ENCODE peak calls at places on chromosomes 11 and 22, in eight cellular contexts. One of them, this sample, is unnamed.

GRCh38 chr11:105609341-105609781 is 512 bp upstream of the GRIA4 start:
- DNase-seq in heart left ventricle: no peak
- DNase-seq in Peyer's patch: no peak
- DNase-seq in NB4: peak
- DNase-seq in body of pancreas: peak
- DNase-seq in adrenal gland: no peak
- DNase-seq in esophagus squamous epithelium: no peak
- DNase-seq in breast epithelium: peak
- DNase-seq in this sample: no peak

GRCh38 chr11:23540101-23540561 is 679.9 kb upstream of the CCDC179 start:
- DNase-seq in Peyer's patch: peak
- DNase-seq in body of pancreas: peak
- DNase-seq in adrenal gland: no peak
- DNase-seq in NB4: peak
- DNase-seq in heart left ventricle: no peak
- DNase-seq in esophagus squamous epithelium: no peak
- DNase-seq in breast epithelium: no peak
- DNase-seq in this sample: peak

GRCh38 chr11:877565-877964 is 33.0 kb downstream of the CHID1 start:
- DNase-seq in adrenal gland: no peak
- DNase-seq in body of pancreas: no peak
- DNase-seq in esophagus squamous epithelium: no peak
- DNase-seq in Peyer's patch: no peak
- DNase-seq in breast epithelium: no peak
- DNase-seq in NB4: peak
- DNase-seq in heart left ventricle: no peak
- DNase-seq in this sample: peak

GRCh38 chr11:16889905-16890304 is 124.3 kb downstream of the PLEKHA7 start:
- DNase-seq in body of pancreas: no peak
- DNase-seq in NB4: no peak
- DNase-seq in Peyer's patch: no peak
- DNase-seq in heart left ventricle: no peak
- DNase-seq in esophagus squamous epithelium: no peak
- DNase-seq in adrenal gland: no peak
- DNase-seq in breast epithelium: no peak
- DNase-seq in this sample: no peak

GRCh38 chr11:20458905-20459632 is 71.6 kb downstream of the PRMT3 start:
- DNase-seq in breast epithelium: no peak
- DNase-seq in body of pancreas: no peak
- DNase-seq in adrenal gland: no peak
- DNase-seq in NB4: no peak
- DNase-seq in heart left ventricle: no peak
- DNase-seq in Peyer's patch: no peak
- DNase-seq in esophagus squamous epithelium: no peak
- DNase-seq in this sample: peak

GRCh38 chr22:26391623-26392022 is 37.4 kb upstream of the ASPHD2 start:
- DNase-seq in body of pancreas: no peak
- DNase-seq in adrenal gland: no peak
- DNase-seq in NB4: no peak
- DNase-seq in esophagus squamous epithelium: no peak
- DNase-seq in Peyer's patch: no peak
- DNase-seq in heart left ventricle: no peak
- DNase-seq in breast epithelium: no peak
- DNase-seq in this sample: no peak

GRCh38 chr11:95589893-95590612 is 199.5 kb downstream of the FAM76B start:
- DNase-seq in breast epithelium: no peak
- DNase-seq in esophagus squamous epithelium: no peak
- DNase-seq in body of pancreas: no peak
- DNase-seq in adrenal gland: no peak
- DNase-seq in heart left ventricle: no peak
- DNase-seq in NB4: no peak
- DNase-seq in Peyer's patch: no peak
- DNase-seq in this sample: no peak

GRCh38 chr11:32173435-32173834 is 82.6 kb downstream of the RCN1 start:
- DNase-seq in adrenal gland: peak
- DNase-seq in Peyer's patch: peak
- DNase-seq in esophagus squamous epithelium: no peak
- DNase-seq in heart left ventricle: peak
- DNase-seq in body of pancreas: peak
- DNase-seq in breast epithelium: peak
- DNase-seq in NB4: peak
- DNase-seq in this sample: peak

GRCh38 chr11:44463751-44464150 is 101.7 kb upstream of the CD82 start:
- DNase-seq in breast epithelium: no peak
- DNase-seq in adrenal gland: no peak
- DNase-seq in body of pancreas: no peak
- DNase-seq in Peyer's patch: no peak
- DNase-seq in esophagus squamous epithelium: no peak
- DNase-seq in NB4: no peak
- DNase-seq in heart left ventricle: no peak
- DNase-seq in this sample: no peak

GRCh38 chr22:41682033-41682807 is 6.4 kb downstream of the SNU13 start:
- DNase-seq in body of pancreas: peak
- DNase-seq in breast epithelium: peak
- DNase-seq in heart left ventricle: peak
- DNase-seq in Peyer's patch: peak
- DNase-seq in NB4: peak
- DNase-seq in esophagus squamous epithelium: no peak
- DNase-seq in adrenal gland: peak
- DNase-seq in this sample: peak

GRCh38 chr11:108859510-108859909 is 194.6 kb downstream of the DDX10 start:
- DNase-seq in NB4: no peak
- DNase-seq in breast epithelium: no peak
- DNase-seq in esophagus squamous epithelium: no peak
- DNase-seq in body of pancreas: no peak
- DNase-seq in Peyer's patch: no peak
- DNase-seq in adrenal gland: no peak
- DNase-seq in heart left ventricle: no peak
- DNase-seq in this sample: no peak

GRCh38 chr22:38174626-38175025 is 7.0 kb downstream of the PLA2G6 start:
- DNase-seq in Peyer's patch: no peak
- DNase-seq in esophagus squamous epithelium: no peak
- DNase-seq in body of pancreas: no peak
- DNase-seq in heart left ventricle: no peak
- DNase-seq in adrenal gland: peak
- DNase-seq in breast epithelium: no peak
- DNase-seq in NB4: no peak
- DNase-seq in this sample: no peak

GRCh38 chr22:38175206-38176118 is 6.2 kb downstream of the PLA2G6 start:
- DNase-seq in NB4: no peak
- DNase-seq in body of pancreas: no peak
- DNase-seq in heart left ventricle: no peak
- DNase-seq in adrenal gland: peak
- DNase-seq in Peyer's patch: no peak
- DNase-seq in esophagus squamous epithelium: no peak
- DNase-seq in breast epithelium: no peak
- DNase-seq in this sample: no peak

GRCh38 chr22:38177044-38177443 is 4.6 kb downstream of the PLA2G6 start:
- DNase-seq in breast epithelium: no peak
- DNase-seq in Peyer's patch: no peak
- DNase-seq in NB4: peak
- DNase-seq in body of pancreas: no peak
- DNase-seq in heart left ventricle: no peak
- DNase-seq in adrenal gland: peak
- DNase-seq in esophagus squamous epithelium: no peak
- DNase-seq in this sample: no peak

GRCh38 chr22:38177926-38178604 is 3.6 kb downstream of the PLA2G6 start:
- DNase-seq in heart left ventricle: no peak
- DNase-seq in Peyer's patch: no peak
- DNase-seq in adrenal gland: peak
- DNase-seq in body of pancreas: peak
- DNase-seq in breast epithelium: peak
- DNase-seq in esophagus squamous epithelium: no peak
- DNase-seq in NB4: peak
- DNase-seq in this sample: peak

DNA sequence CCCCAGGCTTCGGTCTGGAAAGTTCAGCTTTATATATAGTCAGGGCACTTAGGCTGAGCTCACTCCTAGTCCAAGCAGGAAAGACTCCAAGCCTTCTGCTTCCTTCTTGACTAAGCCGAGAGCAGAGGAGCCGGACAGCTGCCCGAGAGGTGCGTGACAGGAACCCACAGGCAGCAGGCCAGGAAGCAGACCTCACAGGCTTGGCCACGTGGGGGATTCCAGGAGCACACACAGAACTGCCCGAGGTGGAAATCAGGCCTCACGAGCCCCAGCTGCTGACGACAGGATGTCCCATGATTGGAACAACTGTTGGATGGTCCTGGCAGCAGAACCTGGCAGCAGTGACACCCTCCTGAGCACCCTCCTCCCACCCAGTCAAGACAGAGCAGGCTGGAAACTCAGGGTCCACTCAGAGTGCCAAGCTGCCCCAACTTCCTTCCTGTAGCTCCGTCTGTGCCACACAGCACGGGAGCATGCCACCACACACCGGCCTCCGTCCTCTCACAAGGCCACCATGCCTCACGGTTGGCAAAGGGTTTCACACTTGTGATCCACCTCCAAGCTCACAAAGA is 5.4 kb downstream of the PLA2G6 start:
- DNase-seq in body of pancreas: peak
- DNase-seq in esophagus squamous epithelium: peak
- DNase-seq in adrenal gland: peak
- DNase-seq in heart left ventricle: peak
- DNase-seq in NB4: no peak
- DNase-seq in breast epithelium: peak
- DNase-seq in Peyer's patch: no peak
- DNase-seq in this sample: no peak
- TF ChIP-seq POLR2A in body of pancreas: no peak
- TF ChIP-seq POLR2A in esophagus squamous epithelium: no peak
- TF ChIP-seq POLR2A in adrenal gland: no peak
- TF ChIP-seq POLR2A in heart left ventricle: no peak
- TF ChIP-seq POLR2A in NB4: no peak
- TF ChIP-seq POLR2A in breast epithelium: no peak
- TF ChIP-seq POLR2A in Peyer's patch: no peak
- TF ChIP-seq POLR2A in this sample: peak

GRCh38 chr11:9613830-9614762 is 40.6 kb downstream of the WEE1 start:
- DNase-seq in body of pancreas: peak
- DNase-seq in heart left ventricle: peak
- DNase-seq in breast epithelium: peak
- DNase-seq in NB4: peak
- DNase-seq in adrenal gland: peak
- DNase-seq in Peyer's patch: peak
- DNase-seq in esophagus squamous epithelium: peak
- DNase-seq in this sample: peak
- TF ChIP-seq POLR2A in body of pancreas: peak
- TF ChIP-seq POLR2A in heart left ventricle: peak
- TF ChIP-seq POLR2A in breast epithelium: no peak
- TF ChIP-seq POLR2A in NB4: peak
- TF ChIP-seq POLR2A in adrenal gland: peak
- TF ChIP-seq POLR2A in Peyer's patch: peak
- TF ChIP-seq POLR2A in esophagus squamous epithelium: no peak
- TF ChIP-seq POLR2A in this sample: peak

GRCh38 chr22:21714059-21714770 is 21.4 kb downstream of the YPEL1 start:
- DNase-seq in body of pancreas: peak
- DNase-seq in esophagus squamous epithelium: no peak
- DNase-seq in breast epithelium: no peak
- DNase-seq in heart left ventricle: no peak
- DNase-seq in adrenal gland: no peak
- DNase-seq in Peyer's patch: no peak
- DNase-seq in NB4: no peak
- DNase-seq in this sample: no peak
- TF ChIP-seq POLR2A in body of pancreas: no peak
- TF ChIP-seq POLR2A in esophagus squamous epithelium: no peak
- TF ChIP-seq POLR2A in breast epithelium: no peak
- TF ChIP-seq POLR2A in heart left ventricle: no peak
- TF ChIP-seq POLR2A in adrenal gland: no peak
- TF ChIP-seq POLR2A in Peyer's patch: no peak
- TF ChIP-seq POLR2A in NB4: no peak
- TF ChIP-seq POLR2A in this sample: no peak

GRCh38 chr11:2424811-2425495 is 19.4 kb downstream of the TRPM5 start:
- DNase-seq in breast epithelium: no peak
- DNase-seq in adrenal gland: no peak
- DNase-seq in esophagus squamous epithelium: no peak
- DNase-seq in heart left ventricle: peak
- DNase-seq in NB4: peak
- DNase-seq in body of pancreas: no peak
- DNase-seq in Peyer's patch: no peak
- DNase-seq in this sample: no peak
- TF ChIP-seq POLR2A in breast epithelium: no peak
- TF ChIP-seq POLR2A in adrenal gland: no peak
- TF ChIP-seq POLR2A in esophagus squamous epithelium: no peak
- TF ChIP-seq POLR2A in heart left ventricle: no peak
- TF ChIP-seq POLR2A in NB4: no peak
- TF ChIP-seq POLR2A in body of pancreas: no peak
- TF ChIP-seq POLR2A in Peyer's patch: no peak
- TF ChIP-seq POLR2A in this sample: no peak

GRCh38 chr11:110028904-110029303 is 64.3 kb upstream of the ZC3H12C start:
- DNase-seq in body of pancreas: no peak
- DNase-seq in Peyer's patch: no peak
- DNase-seq in breast epithelium: no peak
- DNase-seq in heart left ventricle: no peak
- DNase-seq in esophagus squamous epithelium: no peak
- DNase-seq in NB4: no peak
- DNase-seq in adrenal gland: no peak
- DNase-seq in this sample: no peak

GRCh38 chr11:110026823-110027626 is 66.2 kb upstream of the ZC3H12C start:
- DNase-seq in body of pancreas: peak
- DNase-seq in adrenal gland: no peak
- DNase-seq in NB4: peak
- DNase-seq in heart left ventricle: no peak
- DNase-seq in Peyer's patch: no peak
- DNase-seq in breast epithelium: no peak
- DNase-seq in esophagus squamous epithelium: no peak
- DNase-seq in this sample: no peak

GRCh38 chr11:110031171-110031570 is 62.0 kb upstream of the ZC3H12C start:
- DNase-seq in adrenal gland: no peak
- DNase-seq in breast epithelium: no peak
- DNase-seq in esophagus squamous epithelium: no peak
- DNase-seq in heart left ventricle: no peak
- DNase-seq in NB4: no peak
- DNase-seq in body of pancreas: no peak
- DNase-seq in Peyer's patch: no peak
- DNase-seq in this sample: no peak

GRCh38 chr11:110029714-110030113 is 63.5 kb upstream of the ZC3H12C start:
- DNase-seq in adrenal gland: no peak
- DNase-seq in heart left ventricle: no peak
- DNase-seq in breast epithelium: no peak
- DNase-seq in Peyer's patch: no peak
- DNase-seq in NB4: no peak
- DNase-seq in esophagus squamous epithelium: no peak
- DNase-seq in body of pancreas: no peak
- DNase-seq in this sample: no peak

GRCh38 chr11:110027627-110028371 is 65.4 kb upstream of the ZC3H12C start:
- DNase-seq in NB4: no peak
- DNase-seq in Peyer's patch: no peak
- DNase-seq in esophagus squamous epithelium: no peak
- DNase-seq in breast epithelium: no peak
- DNase-seq in body of pancreas: no peak
- DNase-seq in adrenal gland: no peak
- DNase-seq in heart left ventricle: no peak
- DNase-seq in this sample: no peak
- TF ChIP-seq POLR2A in NB4: no peak
- TF ChIP-seq POLR2A in Peyer's patch: no peak
- TF ChIP-seq POLR2A in esophagus squamous epithelium: no peak
- TF ChIP-seq POLR2A in breast epithelium: no peak
- TF ChIP-seq POLR2A in body of pancreas: no peak
- TF ChIP-seq POLR2A in adrenal gland: no peak
- TF ChIP-seq POLR2A in heart left ventricle: no peak
- TF ChIP-seq POLR2A in this sample: no peak

GRCh38 chr11:114080219-114080618 is 20.7 kb downstream of the ZBTB16 start:
- DNase-seq in adrenal gland: peak
- DNase-seq in esophagus squamous epithelium: no peak
- DNase-seq in heart left ventricle: peak
- DNase-seq in body of pancreas: no peak
- DNase-seq in NB4: peak
- DNase-seq in Peyer's patch: peak
- DNase-seq in breast epithelium: no peak
- DNase-seq in this sample: peak
- TF ChIP-seq POLR2A in adrenal gland: no peak
- TF ChIP-seq POLR2A in esophagus squamous epithelium: no peak
- TF ChIP-seq POLR2A in heart left ventricle: peak
- TF ChIP-seq POLR2A in body of pancreas: no peak
- TF ChIP-seq POLR2A in NB4: no peak
- TF ChIP-seq POLR2A in Peyer's patch: peak
- TF ChIP-seq POLR2A in breast epithelium: no peak
- TF ChIP-seq POLR2A in this sample: peak

GRCh38 chr11:69300124-69301032 is 6.4 kb downstream of the MYEOV start:
- DNase-seq in heart left ventricle: no peak
- DNase-seq in adrenal gland: no peak
- DNase-seq in body of pancreas: no peak
- DNase-seq in esophagus squamous epithelium: no peak
- DNase-seq in Peyer's patch: no peak
- DNase-seq in NB4: peak
- DNase-seq in breast epithelium: no peak
- DNase-seq in this sample: no peak
- TF ChIP-seq POLR2A in heart left ventricle: no peak
- TF ChIP-seq POLR2A in adrenal gland: no peak
- TF ChIP-seq POLR2A in body of pancreas: no peak
- TF ChIP-seq POLR2A in esophagus squamous epithelium: no peak
- TF ChIP-seq POLR2A in Peyer's patch: no peak
- TF ChIP-seq POLR2A in NB4: no peak
- TF ChIP-seq POLR2A in breast epithelium: no peak
- TF ChIP-seq POLR2A in this sample: no peak